ENCODE peak calls at places on chromosomes 2 and 18, in five cellular contexts. R is HepG2, U is IMR-90, L is GM12878, X is K562. G is an unnamed sample.

GRCh38 chr2:208069186-208069585 is 43.9 kb upstream of the PLEKHM3 start:
- DNase-seq in L (no peak), R (no peak), U (peak), X (no peak), G (peak)

GRCh38 chr18:46677609-46678470 is 20.8 kb upstream of the LOXHD1 start:
- DNase-seq in X (no peak), L (no peak), U (no peak), R (no peak), G (peak)

GRCh38 chr2:223721746-223722145 is 115.6 kb downstream of the AP1S3 start:
- DNase-seq in X (no peak), R (no peak), U (no peak), L (no peak), G (no peak)

GRCh38 chr2:106197878-106198277 is 3.8 kb upstream of the UXS1 start:
- DNase-seq in R (peak), L (no peak), U (peak), X (no peak), G (no peak)

GRCh38 chr2:240922982-240923537 is 16.9 kb downstream of the CROCC2 start:
- DNase-seq in U (no peak), L (no peak), X (no peak), R (no peak), G (peak)

GRCh38 chr2:166539340-166540162 is 45.5 kb upstream of the SCN7A start:
- DNase-seq in X (peak), L (peak), R (peak), U (peak), G (peak)

GRCh38 chr2:157825885-157826284 is 50.2 kb downstream of the ACVR1 start:
- DNase-seq in R (no peak), L (no peak), X (no peak), U (peak), G (no peak)

GRCh38 chr2:45651415-45652089 is at the start of gene PRKCE:
- DNase-seq in L (no peak), X (no peak), R (no peak), U (no peak), G (peak)

GRCh38 chr2:238313289-238313990 is 6.9 kb upstream of the TRAF3IP1 start:
- DNase-seq in L (no peak), U (no peak), X (no peak), R (no peak), G (no peak)

GRCh38 chr2:195414479-195414878 is 242.5 kb upstream of the SLC39A10 start:
- DNase-seq in U (no peak), L (no peak), R (no peak), X (no peak), G (no peak)

GRCh38 chr2:111100765-111101162 is 19.9 kb upstream of the BCL2L11 start:
- DNase-seq in U (no peak), L (peak), R (no peak), X (peak), G (no peak)

GRCh38 chr2:12577086-12577485 is 139.7 kb upstream of the TRIB2 start:
- DNase-seq in U (no peak), R (no peak), X (no peak), L (no peak), G (no peak)

GRCh38 chr2:101064868-101065549 is 62.9 kb downstream of the RPL31 start:
- DNase-seq in U (peak), X (no peak), R (peak), L (no peak), G (no peak)

DNA sequence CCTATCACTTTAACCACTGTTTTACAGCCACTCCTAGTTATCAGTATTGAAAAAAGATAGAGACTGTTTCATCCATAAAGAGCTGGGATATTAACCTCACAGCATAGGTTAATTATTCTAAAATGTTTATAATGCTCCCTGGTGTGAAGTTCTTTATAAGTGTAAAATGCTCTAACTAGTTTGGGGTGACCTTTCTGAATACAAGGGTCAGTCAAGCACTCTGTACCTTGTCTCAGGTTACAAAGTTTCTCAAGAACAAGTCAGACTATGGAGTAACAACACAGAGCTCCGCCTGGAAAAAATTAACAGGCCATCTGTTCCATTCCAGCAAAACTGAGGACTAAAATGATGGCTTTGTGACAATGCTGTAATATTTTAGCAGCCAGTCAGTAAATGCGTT is 107.4 kb downstream of the NOL4 start:
- DNase-seq in R (no peak), L (no peak), X (no peak), U (no peak), G (peak)
- TF ChIP-seq MXI1 in R (no peak), L (no peak), X (no peak), U (no peak), G (no peak)

GRCh38 chr2:72142743-72143440 is 4.8 kb downstream of the CYP26B1 start:
- DNase-seq in L (no peak), X (no peak), R (no peak), U (peak), G (peak)
- TF ChIP-seq MXI1 in L (no peak), X (no peak), R (no peak), U (no peak), G (no peak)

DNA sequence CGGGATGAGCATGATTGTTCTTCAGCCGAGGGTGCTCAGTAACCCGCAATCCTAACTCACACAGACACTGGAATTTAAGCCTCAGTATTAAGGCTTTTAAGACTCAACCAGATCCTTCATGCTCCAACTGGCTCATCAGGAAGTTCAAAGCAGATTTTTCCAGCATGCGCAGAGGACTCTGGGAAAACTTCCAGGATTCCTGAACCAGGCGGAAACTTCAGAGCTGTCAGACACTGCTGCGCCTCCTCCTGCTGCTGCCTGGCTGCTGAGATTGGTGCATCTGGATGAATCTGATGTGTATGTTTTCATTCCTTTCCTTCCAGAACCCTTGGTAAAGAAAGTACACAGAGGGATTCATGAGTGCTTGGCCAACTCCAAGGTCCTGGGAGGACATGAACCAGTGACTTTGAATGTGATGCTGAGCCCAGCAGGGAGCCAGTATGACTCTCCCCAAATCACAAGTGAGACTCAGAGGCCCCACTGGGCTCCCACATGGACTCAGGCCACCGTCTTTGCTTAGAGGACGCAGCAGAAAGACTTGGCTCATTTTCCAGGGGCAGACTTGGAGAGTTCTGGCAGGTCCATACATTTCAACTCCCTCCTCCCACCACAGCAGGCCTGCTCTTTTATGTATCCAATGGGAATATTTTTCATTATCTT is 143.5 kb upstream of the HDAC4 start:
- DNase-seq in U (no peak), X (no peak), L (no peak), R (no peak), G (no peak)
- TF ChIP-seq MXI1 in U (no peak), X (no peak), L (no peak), R (no peak), G (no peak)

GRCh38 chr2:54904836-54905235 is 145.4 kb downstream of the RTN4 start:
- DNase-seq in L (no peak), U (no peak), X (no peak), R (peak), G (no peak)

GRCh38 chr2:54908591-54908990 is 141.7 kb downstream of the RTN4 start:
- DNase-seq in U (no peak), X (no peak), R (no peak), L (no peak), G (no peak)

GRCh38 chr2:54909006-54909405 is 141.2 kb downstream of the RTN4 start:
- DNase-seq in R (no peak), U (peak), L (no peak), X (no peak), G (no peak)

GRCh38 chr2:54907663-54908062 is 142.6 kb downstream of the RTN4 start:
- DNase-seq in R (no peak), X (no peak), L (no peak), U (no peak), G (no peak)

DNA sequence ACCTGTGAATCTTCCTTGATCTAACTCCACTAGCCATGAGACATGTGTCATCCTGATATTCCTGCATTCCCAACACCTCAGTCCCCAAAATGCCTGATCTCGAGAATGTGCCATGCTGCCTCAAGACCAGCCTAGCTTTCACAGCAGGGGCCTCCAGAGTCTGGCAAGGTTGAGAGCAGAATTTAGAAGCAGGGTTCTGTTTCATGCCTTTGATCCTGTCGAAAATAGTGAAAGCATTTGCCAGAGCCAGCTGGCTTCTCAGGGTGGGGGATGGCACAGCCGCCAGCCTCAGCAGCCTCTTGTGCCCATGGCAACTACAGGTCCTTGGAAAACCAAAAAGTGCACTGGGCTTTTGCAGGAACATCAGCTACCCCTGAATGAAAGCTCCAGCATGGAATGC is 143.5 kb downstream of the RTN4 start:
- DNase-seq in L (no peak), R (no peak), U (no peak), X (no peak), G (no peak)
- TF ChIP-seq MXI1 in L (no peak), R (no peak), U (no peak), X (no peak), G (no peak)

GRCh38 chr2:10285578-10286198 is 17.0 kb upstream of the HPCAL1 start:
- DNase-seq in U (peak), R (peak), L (no peak), X (no peak), G (peak)
- TF ChIP-seq MXI1 in U (no peak), R (peak), L (no peak), X (no peak), G (peak)

DNA sequence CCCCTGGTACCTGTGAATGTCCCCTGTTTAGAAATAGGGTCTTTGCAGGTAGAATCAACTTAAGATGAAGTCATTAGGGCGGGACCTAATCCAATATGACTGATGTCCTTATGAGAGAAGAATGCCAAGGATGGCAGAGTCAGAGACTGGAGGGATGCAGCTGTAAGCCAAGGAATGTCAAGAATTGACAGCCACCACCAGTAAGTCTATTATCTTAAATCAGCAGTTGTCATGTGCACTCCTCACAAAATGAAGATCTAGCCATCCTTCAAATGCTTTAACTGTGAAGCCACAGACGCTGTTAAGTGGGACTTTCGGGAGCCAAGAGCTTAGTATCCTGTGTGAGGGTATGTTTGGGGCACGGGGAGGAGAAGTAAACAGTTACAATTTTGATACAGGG is 83.2 kb downstream of the ITGA4 start:
- DNase-seq in X (no peak), U (no peak), L (no peak), R (no peak), G (no peak)
- TF ChIP-seq MXI1 in X (no peak), U (no peak), L (no peak), R (no peak), G (no peak)

GRCh38 chr18:4040391-4041172 is 414.5 kb downstream of the DLGAP1 start:
- DNase-seq in U (no peak), R (no peak), L (peak), X (no peak), G (no peak)
- TF ChIP-seq MXI1 in U (no peak), R (no peak), L (no peak), X (no peak), G (no peak)

DNA sequence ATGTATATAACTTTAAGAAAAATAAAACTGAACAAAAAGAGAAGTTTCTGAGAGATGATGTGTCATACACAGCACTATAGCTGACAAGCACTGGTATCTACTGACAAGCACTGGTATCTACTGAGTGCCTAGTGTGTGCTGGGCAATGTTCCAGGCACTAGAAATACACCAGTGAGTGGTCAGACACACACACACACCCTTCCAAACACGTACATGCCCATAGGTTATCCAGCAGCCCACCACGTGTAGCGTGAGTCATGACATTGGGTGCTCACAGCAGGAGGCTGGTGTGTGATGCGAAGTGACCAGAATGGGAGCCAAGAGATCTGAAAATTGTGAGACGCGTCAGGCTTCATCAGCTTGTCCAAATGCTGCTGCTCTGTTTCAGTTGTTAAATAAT is 12.2 kb upstream of the GNAL start:
- DNase-seq in R (no peak), U (peak), L (no peak), X (peak), G (no peak)
- TF ChIP-seq MXI1 in R (no peak), U (no peak), L (no peak), X (no peak), G (no peak)

GRCh38 chr2:233075966-233076339 is 15.8 kb downstream of the INPP5D start:
- DNase-seq in L (peak), U (no peak), R (no peak), X (no peak), G (no peak)
- TF ChIP-seq MXI1 in L (peak), U (no peak), R (no peak), X (no peak), G (no peak)

DNA sequence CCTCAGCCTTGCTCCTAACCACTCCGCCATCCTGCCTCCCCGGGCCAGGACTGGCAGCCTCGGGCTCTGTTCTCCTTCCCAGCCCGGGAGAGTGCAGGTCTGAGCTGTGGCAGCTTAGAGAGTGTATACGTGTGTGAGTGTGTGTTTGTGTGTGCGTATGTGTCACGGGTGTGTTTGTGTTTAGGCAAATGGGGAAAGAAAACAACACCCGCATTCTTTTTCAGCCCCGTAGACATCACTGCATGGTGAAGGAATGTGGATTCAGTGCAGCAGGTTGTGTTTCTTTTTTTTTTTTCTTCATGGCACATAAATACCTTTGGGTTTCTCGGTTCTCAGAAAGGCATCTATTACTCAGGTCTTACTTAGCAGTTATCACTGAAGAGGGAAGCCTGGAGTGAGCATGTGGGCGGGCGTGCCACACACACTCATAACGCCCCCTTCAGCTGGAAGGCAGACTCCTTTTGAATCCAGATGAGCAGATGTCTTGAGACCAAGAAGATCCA is 44.2 kb downstream of the GLI2 start:
- DNase-seq in U (peak), R (no peak), X (peak), L (no peak), G (no peak)
- TF ChIP-seq MXI1 in U (peak), R (no peak), X (no peak), L (no peak), G (no peak)

G was measured in SK-N-SH.